ENCODE peak calls at places on chromosome 4, in five cellular contexts. U is memory B cell, M is fibroblast of the aortic adventitia, X is nephron progenitor cell, Y is ovary. I is an unnamed sample.

GRCh38 chr4:40149960-40150385 is 46.9 kb upstream of the RHOH start:
- DNase-seq in U (peak), M (peak), X (peak), Y (peak), I (no peak)

GRCh38 chr4:27894951-27895350 is 1034.3 kb downstream of the STIM2 start:
- DNase-seq in U (no peak), M (no peak), X (no peak), Y (no peak), I (no peak)

GRCh38 chr4:83320548-83320947 is 14.1 kb downstream of the HPSE start:
- DNase-seq in U (no peak), M (peak), X (no peak), Y (no peak), I (peak)

GRCh38 chr4:61805979-61806378 is 605.9 kb downstream of the ADGRL3 start:
- DNase-seq in U (no peak), M (no peak), X (no peak), Y (no peak), I (no peak)

GRCh38 chr4:168744021-168744420 is 247.2 kb downstream of the PALLD start:
- DNase-seq in U (no peak), M (no peak), X (no peak), Y (no peak), I (no peak)

GRCh38 chr4:152115794-152116193 is 355.0 kb upstream of the GATB start:
- DNase-seq in U (no peak), M (no peak), X (no peak), Y (no peak), I (no peak)

GRCh38 chr4:24260133-24260532 is 324.2 kb downstream of the DHX15 start:
- DNase-seq in U (no peak), M (no peak), X (no peak), Y (no peak), I (no peak)

GRCh38 chr4:111330786-111331185 is 707.9 kb upstream of the PITX2 start:
- DNase-seq in U (no peak), M (peak), X (no peak), Y (no peak), I (no peak)

GRCh38 chr4:78645853-78646757 is 94.5 kb downstream of the ANXA3 start:
- DNase-seq in U (no peak), M (peak), X (no peak), Y (peak), I (peak)

GRCh38 chr4:151808120-151808529 is 47.3 kb upstream of the GATB start:
- DNase-seq in U (no peak), M (no peak), X (no peak), Y (no peak), I (no peak)

GRCh38 chr4:77263247-77263646 is 106.2 kb downstream of the CCNG2 start:
- DNase-seq in U (no peak), M (no peak), X (no peak), Y (no peak), I (no peak)

GRCh38 chr4:44017422-44017739 is 431.2 kb downstream of the KCTD8 start:
- DNase-seq in U (no peak), M (no peak), X (no peak), Y (no peak), I (no peak)

GRCh38 chr4:159430896-159431295 is 328.0 kb downstream of the RAPGEF2 start:
- DNase-seq in U (no peak), M (no peak), X (no peak), Y (no peak), I (no peak)